ENCODE peak calls at places on chromosomes 13 and 19, in ten cellular contexts. S is Peyer's patch, K is nephron progenitor cell, V is NB4, Z is fibroblast of villous mesenchyme, N is AG10803, G is retinal pigment epithelial cell, E is kidney epithelial cell, T is H1, R is glutamatergic neuron. W is an unnamed sample.
A peak's percentile ranks its signal among the peaks of the same experiment; 100 is the strongest.

GRCh38 chr13:114104626-114105350 is 27.6 kb downstream of the RASA3 start:
- DNase-seq in S (no peak), K (no peak), V (no peak), Z (no peak), N (no peak), G (no peak), E (no peak), T (no peak), R (no peak), W (no peak)

GRCh38 chr13:38223093-38223492 is 126.6 kb upstream of the UFM1 start:
- DNase-seq in S (no peak), K (peak; percentile 5), V (peak; percentile 37), Z (no peak), N (peak; percentile 40), G (no peak), E (no peak), T (no peak), R (no peak), W (no peak)

GRCh38 chr13:63700366-63700765 is 2284.7 kb upstream of the PCDH20 start:
- DNase-seq in S (no peak), K (no peak), V (no peak), Z (no peak), N (no peak), G (no peak), E (no peak), T (no peak), R (peak; percentile 27), W (no peak)

GRCh38 chr19:12194827-12195500 is 32.1 kb downstream of the ZNF136 start:
- DNase-seq in S (peak; percentile 82), K (peak; percentile 12), V (no peak), Z (peak; percentile 30), N (peak; percentile 26), G (peak; percentile 49), E (peak; percentile 25), T (no peak), R (peak; percentile 92), W (no peak)

GRCh38 chr19:7862413-7862951 is 11.7 kb downstream of the PRR36 start:
- DNase-seq in S (peak; percentile 84), K (peak; percentile 99), V (peak; percentile 46), Z (peak; percentile 22), N (no peak), G (no peak), E (no peak), T (peak; percentile 99), R (peak; percentile 96), W (peak; percentile 90)

GRCh38 chr13:26910754-26911465 is 150.3 kb upstream of the GPR12 start:
- DNase-seq in S (no peak), K (no peak), V (no peak), Z (no peak), N (no peak), G (no peak), E (no peak), T (no peak), R (no peak), W (no peak)

GRCh38 chr19:18023596-18024212 is 15.7 kb downstream of the ARRDC2 start:
- DNase-seq in S (peak; percentile 97), K (no peak), V (peak; percentile 93), Z (peak; percentile 48), N (peak; percentile 39), G (no peak), E (no peak), T (no peak), R (no peak), W (no peak)

GRCh38 chr13:35964764-35965163 is 166.4 kb downstream of the DCLK1 start:
- DNase-seq in S (no peak), K (no peak), V (no peak), Z (peak; percentile 85), N (peak; percentile 75), G (peak; percentile 71), E (no peak), T (no peak), R (no peak), W (no peak)

GRCh38 chr19:14383898-14384669 is 2.8 kb downstream of the ADGRE5 start:
- DNase-seq in S (peak; percentile 75), K (no peak), V (peak; percentile 90), Z (peak; percentile 64), N (peak; percentile 57), G (no peak), E (no peak), T (no peak), R (no peak), W (no peak)

GRCh38 chr13:21453352-21454089 is 5.6 kb downstream of the ZDHHC20 start:
- DNase-seq in S (no peak), K (no peak), V (peak; percentile 17), Z (peak; percentile 92), N (peak; percentile 77), G (no peak), E (no peak), T (no peak), R (no peak), W (no peak)

GRCh38 chr13:27954406-27954851 is 14.7 kb downstream of the CDX2 start:
- DNase-seq in S (no peak), K (peak; percentile 72), V (peak; percentile 80), Z (peak; percentile 22), N (peak; percentile 31), G (no peak), E (no peak), T (peak; percentile 75), R (peak; percentile 56), W (no peak)

DNA sequence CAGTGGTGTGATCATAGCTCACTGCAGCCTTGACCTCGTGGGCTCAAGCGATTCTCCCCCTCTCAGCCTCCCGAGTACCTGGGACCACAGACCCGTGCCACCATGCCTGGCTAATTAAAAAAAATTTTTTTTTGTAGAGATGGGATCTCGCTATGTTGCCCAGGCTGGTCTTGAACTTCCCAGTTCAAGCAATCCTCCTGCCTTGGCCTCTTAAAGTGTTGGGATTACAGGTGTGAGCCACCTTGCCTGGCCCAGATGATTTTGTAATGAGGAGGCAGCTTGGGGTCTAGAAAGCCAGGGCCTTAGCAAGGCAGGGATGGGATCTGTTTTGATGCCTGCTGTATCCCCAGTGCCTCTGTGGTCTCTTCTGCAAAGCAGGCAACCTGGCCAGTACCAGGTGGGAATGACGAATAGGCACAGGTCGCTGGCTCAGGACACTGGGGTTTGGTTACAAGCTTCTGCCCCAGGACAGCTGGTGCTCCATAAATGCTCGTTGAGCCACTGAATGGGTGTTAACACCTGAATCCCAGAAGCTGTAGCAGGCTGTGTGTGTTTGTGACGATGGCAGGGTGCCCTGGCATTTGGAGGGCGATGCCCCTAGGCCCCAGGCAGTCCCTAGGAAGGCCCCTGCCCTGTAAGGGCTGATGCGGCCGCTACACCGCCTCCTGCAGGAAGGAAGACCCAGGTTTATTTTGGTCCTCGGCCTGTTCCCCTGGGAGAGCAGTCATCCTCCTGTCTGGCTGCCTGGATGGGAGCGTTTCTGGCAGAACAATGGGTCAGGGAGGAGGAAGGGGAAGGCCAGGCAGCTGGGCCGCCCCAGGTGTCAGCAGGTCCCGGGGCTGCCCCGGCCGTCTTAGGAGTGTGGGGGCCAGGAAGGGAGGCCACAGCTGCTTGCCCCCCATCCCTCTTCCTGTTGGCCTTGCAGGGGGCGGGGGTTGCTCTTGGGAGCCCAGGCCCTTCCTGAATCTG is 8.6 kb downstream of the TNFAIP8L1 start:
- DNase-seq in S (no peak), K (no peak), V (no peak), Z (no peak), N (no peak), G (no peak), E (no peak), T (peak; percentile 69), R (peak; percentile 71), W (no peak)
- TF ChIP-seq CTCF in S (no peak), K (no peak), V (no peak), Z (peak; percentile 7), N (no peak), G (no peak), E (no peak), T (peak; percentile 59), R (peak; percentile 24), W (no peak)

DNA sequence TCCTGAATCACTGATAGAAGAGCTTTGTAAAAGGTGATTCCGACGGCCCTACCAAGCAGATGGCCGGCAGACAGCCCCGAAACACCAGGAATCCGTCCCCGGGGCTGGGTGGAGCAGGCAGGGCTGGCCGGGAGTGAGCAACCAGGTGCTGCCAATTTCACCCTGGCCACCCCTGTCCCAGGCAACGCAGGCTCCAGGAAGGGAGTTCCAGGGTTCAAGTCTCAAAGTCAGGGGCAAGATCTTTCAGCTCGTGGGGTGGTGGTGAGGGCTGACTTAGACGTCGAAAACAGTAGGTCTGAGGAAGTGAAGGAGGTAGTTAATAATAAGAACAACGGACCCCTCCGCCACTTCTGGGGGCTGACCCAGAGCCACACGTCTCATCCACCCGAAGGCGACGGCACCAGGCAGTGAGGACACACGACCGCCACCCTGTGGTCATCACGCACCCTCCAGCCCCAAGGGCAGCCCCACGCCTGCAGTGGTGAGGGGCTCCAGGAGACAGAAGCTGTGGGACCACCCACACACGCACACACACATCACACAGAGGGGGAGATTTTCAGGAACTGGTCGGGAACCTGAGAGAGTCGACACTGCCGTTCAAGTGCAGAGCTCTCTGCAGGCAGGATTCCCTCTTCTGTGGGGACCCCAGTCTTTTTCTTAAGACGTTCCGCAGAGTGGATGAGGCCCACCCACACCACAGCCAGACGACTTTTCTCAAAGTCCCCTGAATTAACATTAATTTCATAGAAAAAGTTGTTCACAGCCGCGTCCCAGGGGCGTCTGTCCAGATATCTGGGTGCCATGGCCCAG is 67.2 kb downstream of the SPACA7 start:
- DNase-seq in S (no peak), K (peak; percentile 66), V (peak; percentile 28), Z (no peak), N (no peak), G (no peak), E (no peak), T (peak; percentile 81), R (peak; percentile 66), W (no peak)
- TF ChIP-seq CTCF in S (peak; percentile 31), K (no peak), V (peak; percentile 30), Z (peak; percentile 34), N (peak; percentile 29), G (peak; percentile 47), E (peak; percentile 51), T (peak; percentile 81), R (no peak), W (no peak)

DNA sequence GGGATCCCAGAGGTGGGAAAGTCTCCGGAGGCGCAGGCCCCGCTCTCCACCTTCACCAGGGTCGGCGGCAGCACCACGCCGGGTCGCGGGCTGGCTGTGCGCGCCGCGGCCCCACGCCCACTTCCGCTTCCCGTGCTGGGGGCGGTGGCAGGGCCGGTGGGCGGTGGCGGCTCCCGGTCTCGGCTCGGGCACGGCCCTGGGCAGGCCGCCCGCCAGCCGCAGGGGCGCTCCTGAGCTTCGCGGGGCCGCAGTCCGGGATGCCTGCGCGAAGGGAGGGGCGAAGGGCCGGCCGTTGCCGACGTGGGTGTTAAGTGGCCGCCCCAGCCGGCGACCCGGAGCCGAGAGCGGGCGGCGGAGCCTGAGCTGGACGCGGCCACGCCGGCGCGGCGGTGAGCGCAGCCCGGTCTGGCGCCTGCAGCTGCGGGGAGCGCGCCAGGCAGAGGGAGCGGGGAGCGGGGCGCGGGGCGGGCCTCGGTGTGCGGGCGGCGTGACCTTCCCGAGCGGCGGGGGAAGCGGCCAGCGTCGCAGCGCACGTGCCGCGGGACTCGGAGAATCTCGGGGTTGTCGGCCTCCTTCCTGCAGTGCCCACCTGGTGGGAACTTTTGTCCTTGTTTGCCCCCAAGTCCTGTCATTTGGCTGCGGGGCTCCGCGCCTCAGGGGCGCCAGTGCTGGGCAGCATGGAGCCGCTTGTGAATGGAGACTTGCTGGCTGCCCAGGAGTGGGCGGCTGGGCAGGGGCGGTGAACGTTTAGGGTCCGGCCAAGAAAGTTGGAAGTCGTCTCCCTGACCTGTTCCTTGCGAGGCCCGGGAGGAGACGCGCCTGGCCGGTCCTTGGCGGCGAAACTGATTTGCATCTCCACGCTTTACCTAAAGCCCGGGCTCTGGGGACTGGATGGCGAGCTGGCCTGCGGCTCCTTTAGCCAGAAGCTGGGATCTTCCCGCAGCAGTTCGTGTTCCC is at the start of gene SLC25A15:
- DNase-seq in S (peak; percentile 90), K (peak; percentile 87), V (peak; percentile 91), Z (peak; percentile 83), N (peak; percentile 81), G (peak; percentile 38), E (peak; percentile 29), T (peak; percentile 81), R (peak; percentile 83), W (peak; percentile 80)
- TF ChIP-seq CTCF in S (peak; percentile 62), K (no peak), V (no peak), Z (no peak), N (no peak), G (no peak), E (no peak), T (no peak), R (no peak), W (peak; percentile 58)

GRCh38 chr19:32324631-32325215 is 20.7 kb upstream of the ZNF507 start:
- DNase-seq in S (no peak), K (no peak), V (no peak), Z (no peak), N (no peak), G (no peak), E (no peak), T (no peak), R (no peak), W (no peak)
- TF ChIP-seq CTCF in S (no peak), K (no peak), V (no peak), Z (peak; percentile 14), N (no peak), G (no peak), E (no peak), T (no peak), R (no peak), W (no peak)